ENCODE peak calls at places on chromosomes 7 and 10, in five cellular contexts. G is brain microvascular endothelial cell, Z is PC-3, M is MM.1S, X is BE2C. Y is an unnamed sample. For H3K36me3, the result is how much of the 10 kb centered on the place peaks cover.

GRCh38 chr10:132909491-132910071 is 32.8 kb downstream of the CFAP46 start:
- DNase-seq in G (no peak), Z (no peak), M (no peak), X (no peak), Y (no peak)

GRCh38 chr7:111083423-111083822 is 7.5 kb upstream of the LRRN3 start:
- DNase-seq in G (peak), Z (no peak), M (peak), X (no peak), Y (peak)

GRCh38 chr7:69185170-69185569 is 413.1 kb upstream of the AUTS2 start:
- DNase-seq in G (no peak), Z (no peak), M (no peak), X (no peak), Y (no peak)

GRCh38 chr7:22109761-22110160 is 164.1 kb upstream of the CDCA7L start:
- DNase-seq in G (peak), Z (peak), M (peak), X (peak), Y (no peak)

GRCh38 chr7:99623091-99623693 is 6.4 kb downstream of the ZSCAN25 start:
- DNase-seq in G (no peak), Z (no peak), M (no peak), X (no peak), Y (no peak)

GRCh38 chr10:119737827-119738226 is 12.0 kb downstream of the INPP5F start:
- DNase-seq in G (peak), Z (peak), M (no peak), X (no peak), Y (no peak)

GRCh38 chr7:101589976-101590662 is 39.0 kb downstream of the MYL10 start:
- DNase-seq in G (no peak), Z (no peak), M (no peak), X (peak), Y (no peak)

GRCh38 chr7:35753761-35754603 is 46.9 kb upstream of the SEPTIN7 start:
- DNase-seq in G (peak), Z (no peak), M (no peak), X (peak), Y (no peak)

GRCh38 chr7:82204694-82205093 is 238.9 kb downstream of the CACNA2D1 start:
- DNase-seq in G (peak), Z (peak), M (no peak), X (no peak), Y (no peak)

GRCh38 chr7:40341836-40342235 is 207.0 kb downstream of the SUGCT start:
- DNase-seq in G (no peak), Z (no peak), M (no peak), X (no peak), Y (no peak)

GRCh38 chr7:77474756-77475155 is 58.6 kb upstream of the GSAP start:
- DNase-seq in G (no peak), Z (no peak), M (no peak), X (no peak), Y (no peak)

GRCh38 chr10:13099144-13099665 is 758 bp upstream of the OPTN start:
- DNase-seq in G (peak), Z (peak), M (peak), X (peak), Y (no peak)

GRCh38 chr7:33880787-33881186 is 24.6 kb upstream of the BMPER start:
- DNase-seq in G (no peak), Z (peak), M (no peak), X (no peak), Y (no peak)

GRCh38 chr7:835491-836401 is 3.5 kb downstream of the SUN1 start:
- DNase-seq in G (no peak), Z (peak), M (no peak), X (no peak), Y (no peak)

GRCh38 chr7:134462337-134462925 is 3.5 kb upstream of the AKR1B1 start:
- DNase-seq in G (peak), Z (peak), M (no peak), X (no peak), Y (peak)

GRCh38 chr7:142569851-142570250 is 179.4 kb upstream of the PRSS1 start:
- DNase-seq in G (peak), Z (no peak), M (no peak), X (no peak), Y (no peak)

GRCh38 chr7:142328006-142328405 is 70.1 kb upstream of the PRSS58 start:
- DNase-seq in G (no peak), Z (no peak), M (no peak), X (no peak), Y (no peak)

GRCh38 chr10:18334116-18334867 is 194.1 kb downstream of the CACNB2 start:
- DNase-seq in G (no peak), Z (no peak), M (no peak), X (no peak), Y (no peak)

GRCh38 chr7:128453836-128454804 is 1.6 kb upstream of the HILPDA start:
- DNase-seq in G (peak), Z (no peak), M (no peak), X (peak), Y (peak)

GRCh38 chr7:35512716-35513115 is 182.2 kb downstream of the HERPUD2 start:
- DNase-seq in G (no peak), Z (no peak), M (no peak), X (no peak), Y (no peak)

GRCh38 chr10:127296696-127297095 is 100.3 kb upstream of the INSYN2A start:
- DNase-seq in G (no peak), Z (no peak), M (no peak), X (no peak), Y (no peak)

GRCh38 chr10:10665750-10666149 is 351.9 kb upstream of the CELF2 start:
- DNase-seq in G (no peak), Z (no peak), M (no peak), X (no peak), Y (no peak)

GRCh38 chr7:90424720-90425119 is 21.5 kb downstream of the CLDN12 start:
- DNase-seq in G (no peak), Z (no peak), M (peak), X (no peak), Y (no peak)

GRCh38 chr7:152541892-152542291 is 106.1 kb upstream of the KMT2C start:
- DNase-seq in G (no peak), Z (no peak), M (no peak), X (no peak), Y (no peak)

GRCh38 chr10:100370976-100371706 is 24.1 kb downstream of the SCD start:
- DNase-seq in G (peak), Z (peak), M (peak), X (peak), Y (no peak)

GRCh38 chr7:51452694-51453093 is 136.1 kb upstream of the COBL start:
- DNase-seq in G (no peak), Z (no peak), M (no peak), X (no peak), Y (no peak)

GRCh38 chr10:74977913-74978847 is 133.3 kb upstream of the SAMD8 start:
- DNase-seq in G (no peak), Z (no peak), M (peak), X (no peak), Y (no peak)

GRCh38 chr10:113126506-113127192 is 176.6 kb downstream of the TCF7L2 start:
- DNase-seq in G (peak), Z (peak), M (no peak), X (peak), Y (no peak)

DNA sequence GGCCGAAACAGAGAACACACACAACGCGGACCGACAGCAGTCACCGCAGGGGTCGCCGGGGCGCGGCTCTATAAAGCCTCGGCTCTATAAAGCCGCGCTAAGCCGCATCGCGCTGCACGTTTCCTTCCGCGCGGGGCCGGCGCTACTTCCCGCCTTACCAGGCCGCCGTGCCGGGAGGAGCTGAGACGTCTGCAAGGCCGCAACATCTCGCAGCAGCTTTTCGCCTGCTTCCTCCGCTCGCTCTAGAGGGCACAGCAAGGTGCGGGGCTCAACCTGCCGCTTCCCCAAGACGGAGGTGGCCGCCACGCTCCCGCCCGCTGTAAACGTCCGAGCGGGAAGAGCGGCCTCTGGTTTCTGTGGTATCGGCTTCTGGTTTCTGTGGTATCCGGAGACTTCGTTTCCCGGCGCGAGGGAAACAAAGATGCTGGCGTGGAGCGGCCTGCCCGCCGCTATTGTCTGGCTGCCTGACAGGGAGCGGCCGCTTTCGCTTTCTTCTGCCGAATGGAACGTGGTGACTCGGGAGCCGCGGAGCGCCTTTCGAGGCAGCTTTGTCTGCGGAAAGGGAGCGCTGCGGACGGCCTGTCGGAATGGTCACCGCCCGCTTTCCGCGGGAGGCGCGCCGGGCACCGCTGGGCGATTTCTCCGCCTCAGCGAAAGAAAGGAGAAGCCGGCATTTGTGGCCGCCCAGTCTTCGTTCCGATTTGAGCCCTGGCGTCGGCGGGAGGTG is 91.8 kb downstream of the SPAG6 start:
- DNase-seq in G (peak), Z (peak), M (peak), X (peak), Y (no peak)
- TF ChIP-seq CTCF in G (no peak), Z (peak), M (peak), X (no peak), Y (peak)

DNA sequence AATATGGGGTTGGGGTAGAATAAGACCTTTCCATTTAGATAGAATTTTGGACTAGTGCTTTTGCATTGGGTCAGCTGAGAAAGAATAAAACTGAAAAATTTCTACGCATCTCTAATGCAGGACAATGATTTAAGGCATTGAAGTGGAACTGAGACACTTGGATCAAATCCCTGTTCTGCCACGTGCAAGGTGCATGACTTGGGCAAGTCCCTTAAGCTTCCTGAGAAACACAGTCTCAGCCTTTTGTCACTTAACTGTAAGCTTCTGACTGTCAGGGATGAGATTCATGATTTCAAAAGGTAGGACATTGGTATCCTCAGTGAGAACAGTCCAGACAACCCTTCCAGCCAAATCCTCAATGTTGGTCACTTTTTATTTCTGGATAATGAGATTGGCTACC is 59.2 kb downstream of the ENTPD1 start:
- DNase-seq in G (no peak), Z (no peak), M (no peak), X (no peak), Y (no peak)
- H3K4me3 ChIP-seq in G (no peak), Z (no peak), M (no peak), X (no peak), Y (no peak)

GRCh38 chr10:124660404-124661125 is 83.6 kb downstream of the FAM53B start:
- DNase-seq in G (no peak), Z (no peak), M (no peak), X (no peak), Y (no peak)

GRCh38 chr10:124657806-124658205 is 86.4 kb downstream of the FAM53B start:
- DNase-seq in G (peak), Z (no peak), M (no peak), X (no peak), Y (no peak)

GRCh38 chr10:124661661-124662180 is 82.5 kb downstream of the FAM53B start:
- DNase-seq in G (no peak), Z (no peak), M (no peak), X (no peak), Y (no peak)

GRCh38 chr10:124658591-124659240 is 85.5 kb downstream of the FAM53B start:
- DNase-seq in G (no peak), Z (no peak), M (no peak), X (no peak), Y (no peak)

GRCh38 chr10:124659380-124659779 is 84.8 kb downstream of the FAM53B start:
- DNase-seq in G (no peak), Z (no peak), M (no peak), X (no peak), Y (no peak)
- H3K36me3 ChIP-seq in G (under half), Z (under half), M (under half), X (under half), Y (under half)

DNA sequence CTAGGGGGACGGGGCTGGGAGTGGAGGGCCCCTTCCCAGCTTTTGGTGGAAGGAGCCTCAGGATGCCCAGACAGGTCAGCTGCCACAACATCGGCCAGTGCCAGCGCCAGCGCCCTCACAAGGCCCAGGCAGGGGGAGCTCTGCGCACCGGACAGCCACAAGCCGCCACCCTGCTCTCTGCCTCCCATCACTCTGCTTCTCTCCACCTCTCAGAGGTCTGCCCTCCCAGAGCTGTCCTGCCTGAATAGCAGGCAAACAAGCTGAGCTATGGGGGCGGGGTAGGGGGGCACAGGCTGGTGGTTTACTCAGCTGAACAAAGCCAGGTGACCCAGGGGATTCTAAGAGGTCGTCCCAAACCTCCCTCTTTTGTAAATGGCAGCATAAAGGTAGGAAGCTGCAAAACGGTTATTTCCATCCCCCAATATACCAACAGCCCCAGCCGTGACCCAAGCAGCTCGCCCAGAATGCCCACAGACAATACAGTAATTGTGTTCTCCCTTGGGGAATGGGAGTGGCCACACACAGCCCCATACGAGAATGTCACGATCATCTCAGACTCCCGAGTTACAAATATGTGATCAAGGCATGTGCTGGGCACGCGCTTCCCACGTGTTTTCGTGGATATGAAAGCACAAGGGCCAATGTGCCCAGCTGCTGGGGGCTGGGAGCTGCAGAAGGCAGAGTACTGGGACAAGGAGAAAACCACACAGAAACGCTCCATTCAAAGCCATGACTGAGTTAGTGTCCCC is 19.7 kb downstream of the FAM53B start:
- DNase-seq in G (no peak), Z (no peak), M (no peak), X (no peak), Y (no peak)
- TF ChIP-seq CTCF in G (no peak), Z (no peak), M (peak), X (no peak), Y (no peak)

DNA sequence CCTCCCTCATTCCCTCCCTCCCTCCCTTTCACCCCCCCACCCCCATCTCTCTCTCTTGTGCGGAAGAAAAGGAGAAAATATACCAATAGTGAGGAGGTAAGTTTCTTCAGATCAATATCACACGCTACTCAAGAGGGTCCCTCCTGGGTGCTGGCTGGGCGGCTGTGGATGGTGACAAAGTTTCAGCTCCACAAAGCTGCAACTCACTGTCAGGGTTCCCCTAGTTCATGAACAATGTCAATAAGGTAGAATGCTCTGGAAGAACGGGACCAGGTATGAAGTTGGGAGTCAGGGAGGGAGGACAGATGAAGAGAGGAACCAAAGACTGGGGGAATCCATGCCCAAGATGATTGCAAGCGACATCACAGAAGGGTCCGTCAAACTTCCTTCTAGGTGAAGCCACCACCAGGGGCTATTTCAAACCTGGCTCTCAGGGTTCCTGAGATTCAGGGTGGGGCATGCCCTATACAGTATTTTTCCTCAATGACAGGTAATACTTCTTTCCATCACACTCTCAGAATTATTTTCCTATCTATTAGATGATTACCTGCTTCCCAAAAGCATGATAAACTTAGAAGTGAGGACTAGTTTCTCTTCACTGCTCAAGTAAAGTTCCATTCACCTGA is 1.4 kb upstream of the PDE1C start:
- DNase-seq in G (no peak), Z (no peak), M (no peak), X (no peak), Y (no peak)
- H3K4me3 ChIP-seq in G (peak), Z (no peak), M (no peak), X (no peak), Y (peak)

GRCh38 chr10:68973975-68974374 is 14.6 kb upstream of the KIFBP start:
- DNase-seq in G (no peak), Z (no peak), M (no peak), X (no peak), Y (no peak)
- H3K36me3 ChIP-seq in G (half or more), Z (half or more), M (under half), X (half or more), Y (under half)

GRCh38 chr7:2241580-2242540 is at the start of the genes MRM2 and NUDT1:
- DNase-seq in G (peak), Z (peak), M (peak), X (peak), Y (no peak)

GRCh38 chr7:2237109-2237602 is 4.4 kb upstream of the MAD1L1 start:
- DNase-seq in G (no peak), Z (no peak), M (no peak), X (no peak), Y (no peak)

GRCh38 chr7:2242541-2243482 is 786 bp downstream of the NUDT1 start:
- DNase-seq in G (no peak), Z (peak), M (peak), X (no peak), Y (no peak)

GRCh38 chr7:2243483-2243840 is 1.4 kb downstream of the NUDT1 start:
- DNase-seq in G (no peak), Z (no peak), M (no peak), X (no peak), Y (no peak)

GRCh38 chr7:2239242-2239641 is 2.8 kb downstream of the MRM2 start:
- DNase-seq in G (no peak), Z (no peak), M (no peak), X (no peak), Y (no peak)
- TF ChIP-seq CTCF in G (no peak), Z (no peak), M (no peak), X (no peak), Y (no peak)

GRCh38 chr7:137898839-137899681 is 52.3 kb upstream of the DGKI start:
- DNase-seq in G (peak), Z (peak), M (peak), X (peak), Y (no peak)
- H3K4me3 ChIP-seq in G (peak), Z (no peak), M (peak), X (peak), Y (no peak)

DNA sequence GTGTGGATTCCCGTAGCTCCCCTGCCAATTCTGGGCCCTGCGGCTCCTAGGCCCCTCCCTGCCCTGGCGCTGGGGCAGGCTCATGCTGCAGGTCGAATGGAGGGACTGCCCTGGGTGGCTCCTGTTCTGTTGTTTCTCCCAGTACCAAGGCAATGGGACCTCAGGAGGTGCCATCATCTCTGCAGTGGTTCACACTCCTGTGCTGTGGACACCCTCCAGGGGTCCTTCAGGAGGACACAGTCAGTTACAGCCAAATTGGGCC is 138.3 kb downstream of the ZMIZ1 start:
- DNase-seq in G (no peak), Z (no peak), M (no peak), X (no peak), Y (no peak)
- H3K36me3 ChIP-seq in G (under half), Z (under half), M (under half), X (half or more), Y (half or more)

GRCh38 chr7:29239638-29240037 is 45.1 kb downstream of the CHN2 start:
- DNase-seq in G (no peak), Z (peak), M (no peak), X (no peak), Y (no peak)
- TF ChIP-seq CTCF in G (peak), Z (peak), M (peak), X (peak), Y (peak)